ENCODE peak calls at places on chromosomes 5 and 9, in four cellular contexts. Y, E, H and M are unnamed samples.

GRCh38 chr9:94799578-94800264 is 73.2 kb downstream of the AOPEP start:
- DNase-seq in Y (no peak), H (no peak), E (no peak), M (no peak)

GRCh38 chr5:4130819-4131218 is 535.2 kb downstream of the IRX1 start:
- DNase-seq in H (no peak), E (no peak), Y (no peak), M (no peak)

GRCh38 chr5:139821806-139822552 is 26.4 kb downstream of the PSD2 start:
- DNase-seq in H (no peak), E (no peak), Y (no peak), M (no peak)

GRCh38 chr9:20032413-20033006 is 243.7 kb upstream of the SLC24A2 start:
- DNase-seq in E (no peak), Y (no peak), H (no peak), M (no peak)

GRCh38 chr9:77215874-77216273 is 38.5 kb downstream of the VPS13A start:
- DNase-seq in H (no peak), Y (no peak), E (peak), M (no peak)

GRCh38 chr5:178420424-178420823 is 169.8 kb downstream of the COL23A1 start:
- DNase-seq in E (no peak), Y (no peak), H (no peak), M (no peak)

GRCh38 chr9:3525088-3525835 is 539 bp downstream of the RFX3 start:
- DNase-seq in Y (peak), H (no peak), E (no peak), M (no peak)

GRCh38 chr5:52799358-52799982 is 11.8 kb downstream of the ITGA1 start:
- DNase-seq in E (peak), Y (peak), H (no peak), M (peak)

GRCh38 chr5:3385874-3386536 is 209.6 kb upstream of the IRX1 start:
- DNase-seq in H (no peak), E (no peak), Y (no peak), M (no peak)

GRCh38 chr9:126528111-126528510 is 85.6 kb upstream of the LMX1B start:
- DNase-seq in H (no peak), Y (no peak), E (peak), M (no peak)

GRCh38 chr5:21140987-21141386 is 1153.0 kb upstream of the CDH18 start:
- DNase-seq in E (no peak), H (no peak), Y (no peak), M (no peak)

GRCh38 chr5:59187772-59188347 is 605.0 kb downstream of the RAB3C start:
- DNase-seq in H (no peak), Y (no peak), E (no peak), M (peak)

GRCh38 chr9:121735792-121736130 is 84.3 kb downstream of the DAB2IP start:
- DNase-seq in H (no peak), Y (no peak), E (no peak), M (peak)

GRCh38 chr9:26856413-26857032 is 36.1 kb downstream of the CAAP1 start:
- DNase-seq in H (peak), E (peak), Y (peak), M (peak)

GRCh38 chr5:72077390-72077789 is 29.9 kb upstream of the MAP1B start:
- DNase-seq in E (no peak), Y (no peak), H (no peak), M (no peak)

GRCh38 chr5:77486344-77486962 is 5.7 kb downstream of the WDR41 start:
- DNase-seq in E (no peak), H (no peak), Y (no peak), M (no peak)

GRCh38 chr5:148788636-148789035 is 37.8 kb upstream of the ADRB2 start:
- DNase-seq in H (no peak), Y (no peak), E (no peak), M (no peak)

GRCh38 chr9:5869315-5870019 is 21.2 kb upstream of the MLANA start:
- DNase-seq in Y (peak), E (peak), H (no peak), M (peak)

GRCh38 chr5:10343486-10343885 is 10.0 kb upstream of the MARCHF6 start:
- DNase-seq in E (no peak), H (no peak), Y (no peak), M (no peak)

GRCh38 chr5:164672931-164673694 is 1167.7 kb downstream of the MAT2B start:
- DNase-seq in E (no peak), Y (no peak), H (no peak), M (no peak)
- TF ChIP-seq POLR2AphosphoS2 in E (no peak), Y (no peak), H (no peak), M (no peak)

GRCh38 chr9:109852561-109852960 is 72.6 kb downstream of the PALM2AKAP2 start:
- DNase-seq in H (no peak), E (no peak), Y (no peak), M (no peak)
- TF ChIP-seq POLR2AphosphoS2 in H (no peak), E (no peak), Y (no peak), M (no peak)

GRCh38 chr9:111598730-111599091 is 736 bp downstream of the PTGR1 start:
- DNase-seq in H (no peak), E (peak), Y (no peak), M (no peak)
- TF ChIP-seq POLR2AphosphoS2 in H (no peak), E (no peak), Y (no peak), M (no peak)

GRCh38 chr5:96881511-96882115 is 5.3 kb downstream of the ERAP2 start:
- DNase-seq in E (no peak), H (no peak), Y (no peak), M (no peak)

GRCh38 chr5:96876292-96876850 is at the start of gene ERAP2:
- DNase-seq in E (peak), H (no peak), Y (peak), M (peak)

GRCh38 chr5:96884995-96885394 is 8.7 kb downstream of the ERAP2 start:
- DNase-seq in H (no peak), E (no peak), Y (no peak), M (no peak)

GRCh38 chr5:96883871-96884270 is 7.6 kb downstream of the ERAP2 start:
- DNase-seq in H (no peak), Y (no peak), E (no peak), M (no peak)

GRCh38 chr5:96880402-96881164 is 4.3 kb downstream of the ERAP2 start:
- DNase-seq in E (no peak), Y (no peak), H (no peak), M (no peak)
- TF ChIP-seq POLR2AphosphoS2 in E (no peak), Y (no peak), H (no peak), M (no peak)

DNA sequence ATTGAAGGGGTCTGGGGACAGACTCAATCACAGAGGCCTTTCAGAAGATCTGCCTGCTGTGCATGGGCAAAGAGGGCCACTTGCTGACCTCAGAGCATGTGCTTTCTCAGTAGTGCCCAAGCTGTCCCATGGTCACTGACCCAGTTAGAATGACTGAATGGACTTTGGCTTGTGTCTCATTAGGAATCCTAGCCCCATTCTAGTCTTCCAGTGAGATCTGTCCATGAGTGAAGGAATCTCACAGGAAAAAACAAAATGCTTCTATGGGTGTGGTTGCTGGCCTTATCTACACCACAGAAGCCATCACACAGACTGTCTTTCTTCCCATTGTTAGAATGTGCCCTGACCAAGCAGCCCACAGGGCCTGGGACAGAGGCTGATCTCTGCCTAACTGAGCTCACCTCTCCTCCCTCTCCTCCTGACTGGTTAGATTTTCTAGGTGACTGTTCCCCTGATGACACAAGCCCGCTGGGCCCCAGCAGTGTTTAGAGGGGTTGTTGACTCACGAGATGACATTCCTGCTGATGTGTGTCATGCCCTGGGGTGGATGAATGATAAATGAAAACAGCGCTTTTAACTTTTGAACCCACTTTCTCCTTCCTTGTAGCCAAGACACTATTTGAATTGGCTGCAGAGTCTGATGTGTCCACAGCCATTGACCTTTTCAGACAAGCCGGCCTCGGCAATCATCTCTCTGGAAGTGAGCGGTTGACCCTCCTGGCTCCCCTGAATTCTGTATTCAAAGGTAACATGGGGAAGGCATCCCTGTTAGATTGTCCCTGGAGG is 24.7 kb downstream of the TGFBI start:
- DNase-seq in Y (peak), E (peak), H (no peak), M (peak)
- TF ChIP-seq POLR2AphosphoS2 in Y (no peak), E (no peak), H (no peak), M (peak)

DNA sequence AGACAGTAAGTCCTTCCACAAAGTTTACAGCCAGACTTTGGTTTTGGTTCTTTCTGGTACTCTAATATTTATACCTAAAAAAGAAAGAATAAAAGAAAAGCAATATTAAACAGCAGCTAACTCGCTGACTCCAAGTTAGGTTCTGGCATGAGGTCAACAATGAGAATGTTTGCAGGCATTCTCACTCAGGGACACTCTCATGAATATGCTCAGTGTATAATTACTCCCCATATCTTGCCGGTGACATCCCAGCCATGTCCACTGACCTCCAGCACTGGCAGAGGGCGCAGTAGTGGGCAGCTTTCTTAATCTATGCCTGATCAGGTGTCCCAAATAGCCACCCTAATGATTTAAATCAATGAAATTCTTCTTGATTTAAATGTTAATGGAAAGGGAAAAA is 151.5 kb downstream of the BNC2 start:
- DNase-seq in H (no peak), E (no peak), Y (no peak), M (no peak)
- TF ChIP-seq POLR2AphosphoS2 in H (no peak), E (no peak), Y (no peak), M (no peak)

GRCh38 chr5:79825802-79826201 is 136.2 kb downstream of the CMYA5 start:
- DNase-seq in H (no peak), Y (no peak), E (no peak), M (no peak)

GRCh38 chr5:79831910-79832309 is 142.3 kb downstream of the CMYA5 start:
- DNase-seq in H (no peak), Y (no peak), E (no peak), M (no peak)

GRCh38 chr5:79831381-79831780 is 141.7 kb downstream of the CMYA5 start:
- DNase-seq in E (no peak), H (no peak), Y (no peak), M (no peak)

GRCh38 chr5:79827159-79827562 is 137.5 kb downstream of the CMYA5 start:
- DNase-seq in Y (no peak), E (no peak), H (no peak), M (no peak)

DNA sequence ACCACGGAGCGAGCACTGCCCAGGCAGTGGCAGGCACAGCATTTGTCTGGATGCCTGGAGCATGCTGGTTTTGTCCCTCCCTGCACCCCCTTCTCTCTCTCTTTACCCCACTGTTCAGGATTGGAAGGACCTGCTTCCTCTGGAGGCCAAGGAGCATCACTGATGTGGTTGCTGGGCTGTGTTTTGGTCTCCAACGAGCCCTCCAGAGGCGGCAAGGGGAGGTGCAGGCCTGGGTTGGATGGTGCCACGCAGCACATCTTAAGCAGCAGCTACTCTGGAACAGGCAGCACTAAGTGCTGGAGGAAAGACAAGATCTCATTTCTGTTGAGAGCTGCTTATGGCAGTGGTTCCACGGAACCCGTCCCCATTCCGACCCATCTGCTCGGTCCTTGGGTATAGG is 139.6 kb downstream of the CMYA5 start:
- DNase-seq in H (no peak), E (no peak), Y (no peak), M (peak)
- TF ChIP-seq POLR2AphosphoS2 in H (no peak), E (no peak), Y (no peak), M (no peak)

GRCh38 chr5:16750445-16750844 is 133.6 kb upstream of the RETREG1 start:
- DNase-seq in Y (no peak), H (no peak), E (no peak), M (no peak)
- TF ChIP-seq POLR2AphosphoS2 in Y (no peak), H (no peak), E (no peak), M (no peak)